ENCODE peak calls at places on chromosomes 11 and 22, in four cellular contexts. E is ovary, P is right lobe of liver, T is lower leg skin. X is an unnamed sample.

GRCh38 chr11:3022300-3022967 is 30.3 kb upstream of the NAP1L4 start:
- DNase-seq in T (no peak), E (no peak), P (peak; percentile 45), X (no peak)

GRCh38 chr22:26592368-26593015 is 2.6 kb upstream of the TPST2 start:
- DNase-seq in T (no peak), E (no peak), P (no peak), X (no peak)

GRCh38 chr22:40410731-40411505 is 40.5 kb downstream of the SGSM3 start:
- DNase-seq in E (no peak), T (no peak), P (peak; percentile 73), X (no peak)

GRCh38 chr11:12141283-12141682 is 30.9 kb downstream of the MICAL2 start:
- DNase-seq in T (no peak), P (no peak), E (no peak), X (no peak)

GRCh38 chr11:109884501-109884900 is 208.7 kb upstream of the ZC3H12C start:
- DNase-seq in E (no peak), P (no peak), T (no peak), X (no peak)

GRCh38 chr11:91041626-91042025 is 818.8 kb upstream of the CHORDC1 start:
- DNase-seq in P (no peak), E (no peak), T (no peak), X (no peak)

GRCh38 chr11:88281317-88281712 is 56.2 kb downstream of the CTSC start:
- DNase-seq in E (no peak), T (no peak), P (no peak), X (no peak)

GRCh38 chr11:132310390-132311375 is 940.3 kb downstream of the NTM start:
- DNase-seq in P (no peak), E (no peak), T (no peak), X (no peak)

GRCh38 chr11:44559207-44559943 is 6.1 kb upstream of the CD82 start:
- DNase-seq in T (no peak), P (peak; percentile 39), E (no peak), X (no peak)

GRCh38 chr11:8263769-8264410 is at the start of gene LMO1:
- DNase-seq in E (peak; percentile 64), T (peak; percentile 76), P (peak; percentile 76), X (peak; percentile 100)

GRCh38 chr22:31346733-31347250 is 646 bp upstream of the PATZ1 start:
- DNase-seq in P (peak; percentile 88), E (peak; percentile 65), T (peak; percentile 30), X (no peak)
- TF ChIP-seq POLR2A in P (peak; percentile 42), E (no peak), T (no peak), X (no peak)

DNA sequence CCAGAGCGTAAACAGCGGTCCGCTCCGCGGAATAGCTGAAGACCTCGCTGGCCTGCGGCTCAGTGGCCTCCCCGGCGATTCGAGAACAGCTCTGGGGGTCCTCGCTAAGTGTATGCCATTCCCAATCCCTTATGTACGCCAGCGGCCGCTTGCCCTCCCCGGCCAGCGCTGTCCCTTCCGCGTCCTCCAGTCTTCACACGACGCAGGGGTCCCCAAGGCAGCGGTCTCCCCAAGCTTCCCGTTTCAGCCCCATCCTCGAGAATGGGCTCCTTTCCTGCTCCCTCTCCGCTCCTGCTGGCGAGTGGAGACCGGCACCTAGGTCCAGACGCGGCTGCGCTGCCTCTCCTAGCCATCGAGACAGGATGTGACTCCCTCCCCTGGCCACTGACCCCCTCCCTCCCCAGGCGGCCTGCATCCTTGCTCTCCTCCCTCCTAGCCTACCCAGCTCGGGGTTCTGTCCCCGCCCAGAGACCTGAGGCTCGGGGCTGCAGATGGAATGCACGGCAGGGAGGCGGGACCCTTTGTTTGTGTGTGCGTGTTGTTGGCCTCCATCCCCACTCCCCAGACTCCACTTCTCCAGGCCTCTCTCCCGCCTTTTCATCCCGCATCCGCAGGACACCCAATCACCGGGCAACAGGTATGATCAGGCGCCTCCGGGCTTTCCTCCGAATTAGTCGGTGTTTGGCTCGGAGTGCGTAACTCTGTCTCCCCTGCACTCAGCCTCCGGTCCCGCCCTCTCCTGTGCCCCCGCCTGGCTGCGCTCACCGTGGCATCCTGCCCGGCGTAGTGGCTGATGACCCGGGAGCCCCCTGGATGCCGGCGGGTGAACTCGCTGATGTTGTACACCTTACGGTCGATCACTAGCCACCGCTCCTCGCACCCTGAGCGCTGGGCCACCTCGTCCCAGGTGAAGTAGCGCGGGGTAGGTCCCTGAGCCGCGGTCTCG is 740 bp downstream of the FADS1 start:
- DNase-seq in T (peak; percentile 32), P (peak; percentile 68), E (peak; percentile 75), X (peak; percentile 85)
- TF ChIP-seq POLR2A in T (no peak), P (no peak), E (no peak), X (peak; percentile 78)

GRCh38 chr22:23789638-23790037 is 2.9 kb downstream of the SMARCB1 start:
- DNase-seq in T (no peak), P (no peak), E (no peak), X (no peak)

GRCh38 chr22:23790819-23791736 is 4.3 kb downstream of the SMARCB1 start:
- DNase-seq in E (peak; percentile 78), T (peak; percentile 54), P (no peak), X (no peak)

GRCh38 chr22:23791737-23792645 is 5.2 kb downstream of the SMARCB1 start:
- DNase-seq in E (no peak), P (no peak), T (no peak), X (no peak)

GRCh38 chr22:23796461-23796860 is 9.7 kb downstream of the SMARCB1 start:
- DNase-seq in T (no peak), P (no peak), E (no peak), X (no peak)

GRCh38 chr22:23793326-23793725 is 6.6 kb downstream of the SMARCB1 start:
- DNase-seq in P (no peak), E (no peak), T (no peak), X (no peak)
- TF ChIP-seq POLR2A in P (no peak), E (no peak), T (no peak), X (no peak)

GRCh38 chr11:133338588-133338987 is 193.7 kb downstream of the OPCML start:
- DNase-seq in T (no peak), P (no peak), E (no peak), X (no peak)
- TF ChIP-seq POLR2A in T (no peak), P (no peak), E (no peak), X (no peak)